ENCODE peak calls at places on chromosomes 4 and X, in four cellular contexts. One of them, this sample, is unnamed.

GRCh38 chr4:121696140-121696640 is 590 bp downstream of the ANXA5 start:
- DNase-seq in IMR-90: peak; percentile 85
- DNase-seq in K562: no peak
- DNase-seq in GM12878: no peak
- DNase-seq in this sample: peak; percentile 69

GRCh38 chrX:134545524-134545923 is 85.6 kb downstream of the HPRT1 start:
- DNase-seq in IMR-90: no peak
- DNase-seq in K562: no peak
- DNase-seq in GM12878: no peak
- DNase-seq in this sample: no peak

GRCh38 chrX:48520976-48521352 is 644 bp upstream of the EBP start:
- DNase-seq in IMR-90: no peak
- DNase-seq in K562: peak; percentile 57
- DNase-seq in GM12878: no peak
- DNase-seq in this sample: no peak

GRCh38 chrX:104488811-104489210 is 77.2 kb upstream of the IL1RAPL2 start:
- DNase-seq in IMR-90: no peak
- DNase-seq in K562: no peak
- DNase-seq in GM12878: no peak
- DNase-seq in this sample: no peak

GRCh38 chr4:153513596-153513995 is 47.4 kb downstream of the TMEM131L start:
- DNase-seq in IMR-90: peak; percentile 74
- DNase-seq in K562: no peak
- DNase-seq in GM12878: no peak
- DNase-seq in this sample: peak; percentile 58

GRCh38 chrX:69285881-69286545 is 120.8 kb upstream of the PJA1 start:
- DNase-seq in IMR-90: no peak
- DNase-seq in K562: peak; percentile 68
- DNase-seq in GM12878: no peak
- DNase-seq in this sample: no peak

GRCh38 chr4:142350886-142351285 is 495.2 kb downstream of the INPP4B start:
- DNase-seq in IMR-90: peak; percentile 50
- DNase-seq in K562: no peak
- DNase-seq in GM12878: no peak
- DNase-seq in this sample: peak; percentile 66

GRCh38 chr4:112378858-112379257 is 81.7 kb downstream of the ALPK1 start:
- DNase-seq in IMR-90: no peak
- DNase-seq in K562: no peak
- DNase-seq in GM12878: no peak
- DNase-seq in this sample: no peak

GRCh38 chr4:81472249-81473085 is 760 bp upstream of the RASGEF1B start:
- DNase-seq in IMR-90: no peak
- DNase-seq in K562: peak; percentile 18
- DNase-seq in GM12878: peak; percentile 24
- DNase-seq in this sample: no peak

GRCh38 chr4:6660430-6660829 is 19.9 kb downstream of the MRFAP1 start:
- DNase-seq in IMR-90: no peak
- DNase-seq in K562: no peak
- DNase-seq in GM12878: no peak
- DNase-seq in this sample: no peak

GRCh38 chrX:103446665-103447302 is 70.4 kb downstream of the BEX3 start:
- DNase-seq in IMR-90: peak; percentile 32
- DNase-seq in K562: no peak
- DNase-seq in GM12878: no peak
- DNase-seq in this sample: no peak

GRCh38 chr4:6278801-6279197 is 9.1 kb downstream of the WFS1 start:
- DNase-seq in IMR-90: peak; percentile 65
- DNase-seq in K562: peak; percentile 51
- DNase-seq in GM12878: peak; percentile 42
- DNase-seq in this sample: peak; percentile 96

GRCh38 chr4:128590773-128591172 is 218.7 kb upstream of the JADE1 start:
- DNase-seq in IMR-90: peak; percentile 37
- DNase-seq in K562: no peak
- DNase-seq in GM12878: no peak
- DNase-seq in this sample: no peak

GRCh38 chr4:83629945-83630684 is 94.2 kb downstream of the GPAT3 start:
- DNase-seq in IMR-90: peak; percentile 82
- DNase-seq in K562: peak; percentile 93
- DNase-seq in GM12878: no peak
- DNase-seq in this sample: peak; percentile 92

GRCh38 chrX:38183577-38183976 is 37.1 kb downstream of the SRPX start:
- DNase-seq in IMR-90: peak; percentile 52
- DNase-seq in K562: no peak
- DNase-seq in GM12878: no peak
- DNase-seq in this sample: no peak
- TF ChIP-seq FOS in IMR-90: no peak
- TF ChIP-seq FOS in K562: no peak
- TF ChIP-seq FOS in GM12878: no peak
- TF ChIP-seq FOS in this sample: no peak

DNA sequence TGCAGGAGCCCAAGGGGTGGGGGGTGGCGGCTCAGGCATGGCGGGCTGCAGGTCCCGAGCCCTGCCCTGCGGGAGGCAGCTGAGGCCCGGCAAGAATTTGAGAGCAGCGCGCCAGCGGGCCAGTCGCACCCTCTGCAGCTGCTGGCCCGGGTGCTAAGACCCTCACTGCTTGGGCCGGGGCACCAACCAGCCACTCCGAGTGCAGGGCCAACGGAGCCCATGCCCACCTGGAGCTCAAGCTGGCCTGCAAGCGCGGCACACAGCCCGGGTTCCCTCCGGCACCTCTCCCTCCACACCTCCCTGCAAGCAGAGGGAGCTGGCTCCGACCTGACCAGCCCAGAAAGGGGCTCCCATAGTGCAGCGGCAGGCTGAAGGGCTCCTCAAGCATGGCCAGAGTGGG is 758.2 kb upstream of the INTU start:
- DNase-seq in IMR-90: no peak
- DNase-seq in K562: no peak
- DNase-seq in GM12878: no peak
- DNase-seq in this sample: no peak
- TF ChIP-seq FOS in IMR-90: no peak
- TF ChIP-seq FOS in K562: no peak
- TF ChIP-seq FOS in GM12878: no peak
- TF ChIP-seq FOS in this sample: no peak

DNA sequence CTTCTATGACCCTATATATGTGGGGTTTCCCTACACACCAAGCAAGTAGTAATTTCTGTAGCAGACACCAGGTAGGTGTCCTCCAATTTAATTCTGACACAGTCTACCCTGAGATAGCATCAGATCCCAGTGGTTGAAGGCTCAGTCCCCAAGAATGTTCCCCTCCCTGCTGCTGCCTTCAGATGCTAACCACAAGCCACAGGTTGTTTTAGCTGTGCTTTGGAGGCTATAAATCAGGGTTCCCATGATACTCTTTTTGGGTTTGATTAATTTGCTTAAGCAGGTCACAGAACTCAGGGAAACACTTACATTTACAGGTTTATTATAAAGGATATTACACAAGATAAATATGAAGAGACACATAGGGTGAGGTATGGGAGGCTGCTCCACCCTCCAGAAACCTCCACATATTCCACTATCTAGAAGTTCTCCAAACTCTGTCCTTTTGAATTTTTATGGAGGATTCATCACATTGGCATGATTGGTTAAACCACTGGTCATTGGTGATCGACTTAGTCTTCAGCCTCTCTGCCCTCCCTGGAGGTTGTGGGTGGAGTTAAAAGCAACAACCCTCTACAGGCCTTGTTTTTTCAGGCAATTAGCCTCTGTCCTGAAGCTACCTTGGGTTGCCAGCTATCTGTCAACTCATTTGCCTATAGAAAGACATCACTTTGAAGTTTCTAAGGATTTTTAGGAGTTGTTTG is 50.8 kb downstream of the GRIA2 start:
- DNase-seq in IMR-90: no peak
- DNase-seq in K562: no peak
- DNase-seq in GM12878: no peak
- DNase-seq in this sample: no peak
- TF ChIP-seq FOS in IMR-90: no peak
- TF ChIP-seq FOS in K562: no peak
- TF ChIP-seq FOS in GM12878: no peak
- TF ChIP-seq FOS in this sample: no peak

DNA sequence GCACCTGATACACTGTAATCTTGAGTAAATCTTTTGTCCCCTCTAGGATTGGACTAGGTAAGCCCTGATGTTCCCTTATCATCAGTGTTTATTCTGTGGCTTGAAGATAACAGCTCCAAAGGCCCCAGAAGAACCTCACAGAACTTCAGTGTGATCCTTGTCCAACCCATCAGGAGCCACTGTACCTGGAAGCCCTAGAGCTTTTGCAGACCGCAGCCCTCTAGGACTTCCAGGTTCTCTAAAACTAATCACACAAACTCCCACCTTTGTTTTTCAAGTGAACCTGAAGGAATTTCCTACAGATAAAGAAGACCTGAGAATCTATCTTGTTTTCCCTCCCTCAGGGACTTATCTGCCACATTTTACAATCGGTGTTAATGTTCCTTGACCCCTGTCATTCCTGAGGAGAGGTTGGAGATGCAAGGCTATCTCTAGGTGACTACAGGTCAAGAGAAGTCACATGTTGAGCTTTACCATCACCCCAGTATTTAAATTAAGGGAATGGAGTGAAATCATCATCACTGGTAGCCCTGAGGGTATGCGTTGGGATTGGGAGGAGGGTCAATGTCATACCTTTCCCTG is 32.9 kb downstream of the LONRF3 start:
- DNase-seq in IMR-90: no peak
- DNase-seq in K562: no peak
- DNase-seq in GM12878: no peak
- DNase-seq in this sample: no peak
- TF ChIP-seq FOS in IMR-90: no peak
- TF ChIP-seq FOS in K562: no peak
- TF ChIP-seq FOS in GM12878: no peak
- TF ChIP-seq FOS in this sample: no peak

DNA sequence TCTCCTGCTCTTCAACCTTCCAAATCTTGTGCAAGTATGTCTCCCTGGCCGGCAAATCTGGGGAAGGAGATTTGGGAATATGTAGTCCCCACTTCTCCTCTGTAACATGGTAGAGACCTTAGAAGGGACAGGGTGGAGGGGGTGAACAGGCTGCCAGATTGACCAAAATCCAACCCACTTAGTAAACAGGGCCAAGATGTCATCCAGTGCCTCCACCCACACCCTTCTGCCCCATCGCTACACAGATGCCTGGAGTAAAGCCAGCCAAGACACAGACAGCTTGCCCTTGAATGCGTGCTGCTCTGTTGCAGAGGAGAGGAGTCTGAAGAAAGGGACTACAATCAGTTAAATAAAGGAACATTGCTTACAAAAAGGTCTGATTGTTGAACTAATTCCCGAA is 160.1 kb upstream of the LDB2 start:
- DNase-seq in IMR-90: peak; percentile 37
- DNase-seq in K562: no peak
- DNase-seq in GM12878: no peak
- DNase-seq in this sample: no peak
- TF ChIP-seq FOS in IMR-90: no peak
- TF ChIP-seq FOS in K562: no peak
- TF ChIP-seq FOS in GM12878: no peak
- TF ChIP-seq FOS in this sample: no peak

GRCh38 chr4:1725521-1725920 is 4.2 kb downstream of the TACC3 start:
- DNase-seq in IMR-90: no peak
- DNase-seq in K562: no peak
- DNase-seq in GM12878: no peak
- DNase-seq in this sample: no peak

GRCh38 chr4:1723131-1723801 is 1.9 kb downstream of the TACC3 start:
- DNase-seq in IMR-90: no peak
- DNase-seq in K562: no peak
- DNase-seq in GM12878: no peak
- DNase-seq in this sample: no peak

GRCh38 chr4:1727117-1728031 is 6.1 kb downstream of the TACC3 start:
- DNase-seq in IMR-90: peak; percentile 75
- DNase-seq in K562: no peak
- DNase-seq in GM12878: no peak
- DNase-seq in this sample: peak; percentile 93

GRCh38 chr4:1728061-1728980 is 7.0 kb downstream of the TACC3 start:
- DNase-seq in IMR-90: no peak
- DNase-seq in K562: no peak
- DNase-seq in GM12878: no peak
- DNase-seq in this sample: no peak

GRCh38 chr4:1726146-1726934 is 5.0 kb downstream of the TACC3 start:
- DNase-seq in IMR-90: peak; percentile 78
- DNase-seq in K562: peak; percentile 72
- DNase-seq in GM12878: peak; percentile 45
- DNase-seq in this sample: peak; percentile 93
- TF ChIP-seq FOS in IMR-90: no peak
- TF ChIP-seq FOS in K562: no peak
- TF ChIP-seq FOS in GM12878: no peak
- TF ChIP-seq FOS in this sample: no peak

DNA sequence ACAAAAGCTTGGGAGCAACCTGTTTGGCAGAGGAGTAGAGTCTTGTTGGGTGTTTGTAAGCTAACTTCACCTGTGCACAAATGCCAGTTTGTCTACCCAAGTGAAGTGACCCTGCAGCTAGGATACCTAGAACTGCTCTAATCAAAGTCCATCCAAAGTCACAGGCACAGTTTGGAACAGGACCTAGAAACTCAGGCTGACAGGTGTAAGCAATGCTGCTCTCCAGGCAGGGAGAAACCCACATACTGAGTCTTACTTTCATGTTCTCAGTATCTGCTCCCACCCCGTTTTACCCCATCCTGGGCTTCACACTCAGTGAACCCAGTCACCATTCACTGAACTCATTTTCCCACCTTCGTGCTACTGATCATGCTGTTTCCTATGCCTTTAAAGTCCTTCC is 40.3 kb downstream of the MAML3 start:
- DNase-seq in IMR-90: no peak
- DNase-seq in K562: no peak
- DNase-seq in GM12878: no peak
- DNase-seq in this sample: no peak
- TF ChIP-seq FOS in IMR-90: no peak
- TF ChIP-seq FOS in K562: no peak
- TF ChIP-seq FOS in GM12878: no peak
- TF ChIP-seq FOS in this sample: no peak

This sample was measured in endothelial cell of umbilical vein.